ENCODE peak calls at places on chromosome 6, in seven cellular contexts. K is left lung, R is ovary, F is DND-41, B is H9, C is psoas muscle, H is upper lobe of right lung. Q is an unnamed sample. For H3K9me3, the result is how much of the 10 kb centered on the place peaks cover.

GRCh38 chr6:134706153-134706552 is 243.7 kb downstream of the ALDH8A1 start:
- DNase-seq in H (no peak), R (no peak), C (no peak), K (no peak), F (no peak), B (peak), Q (no peak)

GRCh38 chr6:11381801-11382513 is 149.5 kb upstream of the NEDD9 start:
- DNase-seq in C (no peak), B (no peak), F (peak), K (peak), H (peak), R (no peak), Q (no peak)

GRCh38 chr6:148837941-148838340 is 91.1 kb downstream of the UST start:
- DNase-seq in C (no peak), R (no peak), K (no peak), H (no peak), B (no peak), F (no peak), Q (no peak)

GRCh38 chr6:99613398-99613704 is 6.7 kb downstream of the PRDM13 start:
- DNase-seq in F (no peak), K (no peak), B (peak), R (no peak), C (peak), H (no peak), Q (no peak)

GRCh38 chr6:141598487-141598886 is 534.2 kb upstream of the GJE1 start:
- DNase-seq in R (no peak), K (no peak), F (no peak), H (no peak), B (no peak), C (no peak), Q (no peak)

GRCh38 chr6:90106449-90106848 is 190.2 kb downstream of the BACH2 start:
- DNase-seq in F (no peak), H (no peak), B (no peak), C (no peak), R (no peak), K (no peak), Q (no peak)

GRCh38 chr6:43491750-43492661 is 14.6 kb downstream of the TJAP1 start:
- DNase-seq in F (no peak), C (peak), K (peak), R (peak), H (peak), B (no peak), Q (peak)

GRCh38 chr6:170575250-170575649 is 9.2 kb downstream of the PDCD2 start:
- DNase-seq in R (no peak), F (no peak), K (no peak), B (no peak), C (no peak), H (no peak), Q (no peak)

GRCh38 chr6:21582651-21583050 is 10.9 kb upstream of the SOX4 start:
- DNase-seq in H (no peak), R (no peak), F (no peak), B (no peak), K (no peak), C (no peak), Q (no peak)

GRCh38 chr6:127851197-127851596 is 49.7 kb downstream of the THEMIS start:
- DNase-seq in H (no peak), B (no peak), K (no peak), R (no peak), C (no peak), F (no peak), Q (no peak)

GRCh38 chr6:101578306-101578705 is 184.8 kb downstream of the GRIK2 start:
- DNase-seq in R (no peak), F (no peak), H (no peak), K (no peak), C (no peak), B (no peak), Q (no peak)

GRCh38 chr6:113994934-113995342 is 24.0 kb upstream of the HDAC2 start:
- DNase-seq in C (no peak), F (peak), B (peak), K (no peak), R (no peak), H (no peak), Q (no peak)

GRCh38 chr6:3750324-3751018 is 1.0 kb downstream of the PXDC1 start:
- DNase-seq in F (no peak), H (peak), K (peak), C (peak), B (peak), R (peak), Q (peak)

GRCh38 chr6:119355157-119355556 is 5.6 kb upstream of the MAN1A1 start:
- DNase-seq in C (no peak), R (no peak), F (no peak), B (no peak), H (no peak), K (no peak), Q (no peak)

GRCh38 chr6:41712651-41713103 is 22.7 kb downstream of the TFEB start:
- DNase-seq in B (no peak), H (peak), C (peak), F (no peak), K (peak), R (no peak), Q (peak)

GRCh38 chr6:113437571-113437970 is 419.6 kb upstream of the MARCKS start:
- DNase-seq in F (no peak), B (no peak), K (no peak), R (no peak), H (no peak), C (no peak), Q (no peak)

GRCh38 chr6:169939554-169940164 is 188.2 kb downstream of the ERMARD start:
- DNase-seq in B (no peak), C (no peak), K (no peak), R (no peak), F (no peak), H (no peak), Q (no peak)

GRCh38 chr6:169215201-169215661 is 38.4 kb downstream of the THBS2 start:
- DNase-seq in F (no peak), C (no peak), R (peak), H (no peak), K (no peak), B (no peak), Q (no peak)

GRCh38 chr6:36268478-36269248 is 1.2 kb upstream of the PNPLA1 start:
- DNase-seq in C (no peak), K (peak), R (no peak), F (no peak), H (no peak), B (no peak), Q (no peak)

GRCh38 chr6:81331526-81331925 is 421.0 kb downstream of the TENT5A start:
- DNase-seq in R (no peak), B (no peak), F (no peak), C (no peak), K (no peak), H (no peak), Q (no peak)

GRCh38 chr6:31209137-31209536 is 38.7 kb upstream of the POU5F1 start:
- DNase-seq in H (no peak), B (no peak), C (no peak), R (no peak), K (no peak), F (no peak), Q (no peak)

GRCh38 chr6:127100510-127101140 is 17.8 kb upstream of the RSPO3 start:
- DNase-seq in R (no peak), K (no peak), F (no peak), C (no peak), B (no peak), H (no peak), Q (no peak)

GRCh38 chr6:43301081-43301870 is 3.2 kb downstream of the SLC22A7 start:
- DNase-seq in C (no peak), F (no peak), K (no peak), H (no peak), R (no peak), B (no peak), Q (no peak)

GRCh38 chr6:29354980-29355379 is 13.7 kb downstream of the OR5V1 start:
- DNase-seq in B (no peak), K (no peak), R (no peak), C (no peak), H (no peak), F (no peak), Q (no peak)

GRCh38 chr6:21348462-21349195 is 244.9 kb upstream of the SOX4 start:
- DNase-seq in H (peak), C (peak), R (peak), B (peak), F (no peak), K (peak), Q (no peak)

GRCh38 chr6:168892031-168892430 is 361.6 kb downstream of the THBS2 start:
- DNase-seq in K (no peak), F (no peak), H (no peak), C (no peak), B (no peak), R (no peak), Q (no peak)

GRCh38 chr6:130434174-130434873 is 68.5 kb downstream of the TMEM200A start:
- DNase-seq in K (no peak), R (no peak), B (no peak), C (no peak), H (no peak), F (no peak), Q (no peak)

GRCh38 chr6:17059022-17059421 is 42.8 kb upstream of the STMND1 start:
- DNase-seq in R (no peak), C (no peak), K (no peak), B (no peak), F (no peak), H (no peak), Q (no peak)

GRCh38 chr6:116057766-116058165 is 2.9 kb downstream of the FRK start:
- DNase-seq in K (no peak), R (no peak), F (no peak), B (no peak), H (no peak), C (no peak), Q (no peak)
- H3K27ac ChIP-seq in K (no peak), R (no peak), F (no peak), B (no peak), H (no peak), C (peak), Q (no peak)

GRCh38 chr6:122722746-122723145 is 56.8 kb upstream of the FABP7 start:
- DNase-seq in C (no peak), H (no peak), B (no peak), K (no peak), R (no peak), F (no peak), Q (no peak)
- H3K9me3 ChIP-seq in C (under half), H (under half), B (under half), K (under half), R (under half), F (under half), Q (under half)

GRCh38 chr6:154498340-154498934 is 12.0 kb downstream of the CNKSR3 start:
- DNase-seq in R (no peak), C (no peak), H (no peak), K (no peak), F (no peak), B (no peak), Q (no peak)

GRCh38 chr6:154501287-154501868 is 9.1 kb downstream of the CNKSR3 start:
- DNase-seq in K (no peak), F (no peak), C (no peak), H (no peak), R (no peak), B (no peak), Q (no peak)

GRCh38 chr6:154499854-154500589 is 10.5 kb downstream of the CNKSR3 start:
- DNase-seq in H (no peak), B (no peak), R (no peak), K (no peak), F (no peak), C (no peak), Q (no peak)

GRCh38 chr6:154502564-154502963 is 7.9 kb downstream of the CNKSR3 start:
- DNase-seq in C (no peak), R (no peak), F (no peak), B (no peak), H (no peak), K (no peak), Q (no peak)

GRCh38 chr6:154500769-154501171 is 9.7 kb downstream of the CNKSR3 start:
- DNase-seq in C (no peak), B (no peak), F (no peak), R (no peak), K (no peak), H (no peak), Q (no peak)
- H3K27ac ChIP-seq in C (no peak), B (no peak), F (no peak), R (no peak), K (no peak), H (no peak), Q (no peak)

GRCh38 chr6:76026101-76026500 is 46.4 kb downstream of the IMPG1 start:
- DNase-seq in K (no peak), R (no peak), H (no peak), F (peak), B (no peak), C (no peak), Q (no peak)
- H3K9me3 ChIP-seq in K (under half), R (under half), H (under half), F (under half), B (under half), C (under half), Q (under half)

DNA sequence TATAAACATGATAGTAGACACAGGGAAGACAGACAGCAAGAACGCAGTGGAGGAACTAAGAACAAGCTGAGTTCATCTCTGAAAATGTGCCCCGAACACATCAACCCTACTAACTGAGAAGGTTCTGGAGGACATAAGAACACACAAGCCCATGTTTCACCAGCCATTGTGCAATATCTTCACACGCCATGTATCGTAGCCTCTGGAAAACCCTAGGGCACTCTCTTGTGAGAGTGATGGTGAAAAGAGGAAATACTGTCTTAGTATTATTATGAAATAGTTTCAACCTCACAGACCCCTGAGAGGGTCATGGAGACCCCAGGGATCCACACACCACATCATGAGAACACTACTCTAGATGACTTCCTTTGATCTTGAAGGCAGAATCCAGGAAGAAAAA is 26.1 kb upstream of the FOXF2 start:
- DNase-seq in B (no peak), C (no peak), F (no peak), K (no peak), R (no peak), H (no peak), Q (no peak)
- H3K27ac ChIP-seq in B (no peak), C (no peak), F (no peak), K (peak), R (no peak), H (no peak), Q (no peak)

DNA sequence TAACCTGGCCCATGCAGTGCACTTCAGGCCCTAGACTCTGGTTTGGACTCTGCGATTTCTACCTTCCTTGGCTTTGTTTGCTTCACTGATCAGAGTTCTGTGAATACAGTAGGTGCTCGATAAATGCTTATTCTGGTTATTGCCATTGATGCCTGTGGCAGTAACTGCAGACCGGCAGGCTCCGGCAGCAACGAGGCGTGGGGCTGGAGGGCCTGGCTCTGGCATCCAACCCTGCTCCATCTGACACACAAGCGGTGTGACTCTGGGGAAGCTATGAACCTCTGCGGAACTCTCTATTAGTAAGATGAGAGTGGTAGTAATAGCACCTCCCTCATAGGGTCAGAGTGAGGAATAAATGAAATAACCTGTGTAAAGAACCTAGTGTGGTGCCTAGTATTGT is 66.1 kb downstream of the PLG start:
- DNase-seq in H (no peak), K (no peak), B (no peak), F (no peak), C (no peak), R (no peak), Q (no peak)
- H3K9me3 ChIP-seq in H (under half), K (under half), B (under half), F (under half), C (under half), R (under half), Q (under half)

GRCh38 chr6:26489926-26490575 is 10.1 kb upstream of the BTN1A1 start:
- DNase-seq in F (no peak), H (no peak), R (no peak), C (no peak), B (no peak), K (no peak), Q (no peak)

GRCh38 chr6:26493258-26493657 is 6.8 kb upstream of the BTN1A1 start:
- DNase-seq in K (no peak), H (no peak), B (no peak), F (no peak), C (no peak), R (no peak), Q (no peak)

GRCh38 chr6:26487466-26487865 is 12.6 kb upstream of the BTN1A1 start:
- DNase-seq in F (no peak), K (no peak), R (no peak), H (no peak), C (no peak), B (no peak), Q (no peak)

GRCh38 chr6:26491604-26492003 is 8.5 kb upstream of the BTN1A1 start:
- DNase-seq in H (no peak), K (no peak), C (no peak), R (no peak), F (no peak), B (no peak), Q (no peak)

GRCh38 chr6:26490576-26490964 is 9.5 kb upstream of the BTN1A1 start:
- DNase-seq in F (no peak), C (no peak), K (no peak), B (no peak), R (no peak), H (no peak), Q (no peak)
- H3K27ac ChIP-seq in F (no peak), C (no peak), K (no peak), B (no peak), R (no peak), H (no peak), Q (no peak)

GRCh38 chr6:146847426-146847825 is 248.7 kb downstream of the ADGB start:
- DNase-seq in B (no peak), K (no peak), H (no peak), R (no peak), C (no peak), F (no peak), Q (no peak)
- H3K9me3 ChIP-seq in B (under half), K (under half), H (under half), R (under half), C (under half), F (under half), Q (under half)